ENCODE peak calls at places on chromosomes 16 and 17, in eight cellular contexts. F is D341Med; A is fibroblast of pulmonary artery; L is cardiac septum; S is NK-92 treated with Interleukin-12 subunit alpha and Interleukin-12 subunit beta, amount 100 ng/mL, for 24 hours; U is NCI-H2107; C is stomach; D is hypothalamus. J is an unnamed sample.

GRCh38 chr17:34990921-34991365 is 10.6 kb downstream of the LIG3 start:
- DNase-seq in S (peak), F (peak), D (no peak), C (peak), U (no peak), L (no peak), A (peak), J (peak)

GRCh38 chr17:70369296-70369855 is 200.0 kb downstream of the KCNJ2 start:
- DNase-seq in S (no peak), D (no peak), F (no peak), C (no peak), U (no peak), L (no peak), A (no peak), J (no peak)

GRCh38 chr16:14302031-14302398 is 230.9 kb downstream of the MRTFB start:
- DNase-seq in A (peak), F (peak), U (peak), S (no peak), D (no peak), L (no peak), C (peak), J (peak)

GRCh38 chr16:9850716-9851115 is 331.5 kb downstream of the GRIN2A start:
- DNase-seq in L (no peak), A (no peak), S (no peak), F (no peak), U (no peak), D (no peak), C (no peak), J (peak)

GRCh38 chr17:74404802-74405201 is 27.1 kb upstream of the GPRC5C start:
- DNase-seq in A (no peak), C (no peak), F (no peak), L (no peak), U (no peak), S (no peak), D (no peak), J (no peak)

GRCh38 chr16:65904361-65904760 is 462.1 kb upstream of the CDH5 start:
- DNase-seq in S (no peak), D (no peak), F (no peak), A (no peak), C (no peak), U (no peak), L (no peak), J (no peak)

GRCh38 chr17:7843536-7844291 is 9.7 kb downstream of the KDM6B start:
- DNase-seq in A (peak), U (peak), S (peak), L (peak), D (peak), C (peak), F (peak), J (peak)

GRCh38 chr17:44279586-44280344 is 11.8 kb upstream of the SLC4A1 start:
- DNase-seq in L (peak), S (peak), C (peak), D (peak), A (peak), U (no peak), F (no peak), J (no peak)

GRCh38 chr16:78689031-78689430 is 589.6 kb downstream of the WWOX start:
- DNase-seq in L (no peak), A (peak), C (no peak), S (no peak), U (no peak), D (no peak), F (no peak), J (no peak)

GRCh38 chr16:86732621-86733297 is 154.4 kb downstream of the FOXL1 start:
- DNase-seq in L (no peak), U (no peak), S (no peak), C (no peak), A (peak), D (no peak), F (no peak), J (no peak)

GRCh38 chr17:76155988-76156661 is 15.1 kb upstream of the FOXJ1 start:
- DNase-seq in A (no peak), C (no peak), S (no peak), F (no peak), D (no peak), L (no peak), U (no peak), J (peak)

GRCh38 chr17:15886221-15886620 is 58.7 kb upstream of the ADORA2B start:
- DNase-seq in S (no peak), A (no peak), U (no peak), F (no peak), L (no peak), D (no peak), C (no peak), J (no peak)

GRCh38 chr17:56185905-56186783 is 32.9 kb downstream of the ANKFN1 start:
- DNase-seq in S (no peak), C (no peak), F (no peak), L (no peak), U (no peak), A (peak), D (no peak), J (no peak)

GRCh38 chr16:177394-177822 is 928 bp downstream of the HBA1 start:
- DNase-seq in U (no peak), C (no peak), L (no peak), A (peak), S (no peak), D (no peak), F (no peak), J (peak)

GRCh38 chr17:17326275-17326875 is 23.2 kb downstream of the NT5M start:
- DNase-seq in A (no peak), F (no peak), U (no peak), D (no peak), L (no peak), C (no peak), S (no peak), J (no peak)

GRCh38 chr17:62219500-62219899 is 154.4 kb upstream of the MED13 start:
- DNase-seq in F (no peak), S (no peak), A (no peak), L (no peak), C (no peak), D (no peak), U (no peak), J (no peak)

GRCh38 chr17:79568661-79569060 is 42.2 kb downstream of the RBFOX3 start:
- DNase-seq in F (no peak), S (no peak), L (no peak), U (no peak), A (no peak), D (no peak), C (no peak), J (no peak)

GRCh38 chr16:69270395-69270794 is 40.8 kb upstream of the VPS4A start:
- DNase-seq in S (no peak), U (no peak), A (no peak), F (no peak), D (no peak), C (no peak), L (no peak), J (no peak)

GRCh38 chr17:61065263-61065773 is 334.3 kb upstream of the TBX2 start:
- DNase-seq in U (no peak), A (peak), F (no peak), C (no peak), S (no peak), D (no peak), L (no peak), J (no peak)

GRCh38 chr17:4319221-4319620 is 47.3 kb downstream of the UBE2G1 start:
- DNase-seq in F (no peak), L (no peak), U (no peak), D (no peak), A (no peak), C (no peak), S (no peak), J (no peak)

GRCh38 chr16:74271879-74272278 is 24.7 kb upstream of the PSMD7 start:
- DNase-seq in D (no peak), C (no peak), L (no peak), U (no peak), F (no peak), S (no peak), A (peak), J (no peak)

GRCh38 chr17:7560172-7561027 is 1.3 kb upstream of the SENP3 start:
- DNase-seq in A (peak), L (no peak), U (peak), S (no peak), D (no peak), C (peak), F (no peak), J (peak)

GRCh38 chr17:38746893-38747384 is 1.2 kb downstream of the PCGF2 start:
- DNase-seq in L (no peak), F (no peak), C (no peak), D (no peak), S (no peak), A (no peak), U (no peak), J (peak)

GRCh38 chr17:42900460-42901331 is at the start of gene G6PC1:
- DNase-seq in F (no peak), U (no peak), S (no peak), A (no peak), C (no peak), D (no peak), L (peak), J (no peak)

GRCh38 chr17:53092072-53092471 is 730.7 kb upstream of the KIF2B start:
- DNase-seq in S (no peak), C (no peak), F (no peak), A (no peak), D (no peak), U (no peak), L (no peak), J (no peak)

GRCh38 chr16:5064915-5065314 is 841 bp downstream of the C16orf89 start:
- DNase-seq in S (no peak), A (no peak), C (peak), D (no peak), U (no peak), L (no peak), F (no peak), J (no peak)

GRCh38 chr16:85162478-85163277 is 50.4 kb upstream of the CIBAR2 start:
- DNase-seq in S (no peak), A (peak), C (no peak), U (no peak), L (no peak), F (no peak), D (no peak), J (peak)

GRCh38 chr17:75854881-75855309 is 240 bp downstream of the WBP2 start:
- DNase-seq in U (no peak), A (no peak), D (no peak), F (no peak), S (peak), C (no peak), L (no peak), J (no peak)

GRCh38 chr16:57383276-57384247 is 11.3 kb downstream of the CX3CL1 start:
- DNase-seq in C (no peak), U (no peak), F (peak), A (peak), D (no peak), L (no peak), S (no peak), J (peak)

GRCh38 chr16:67939507-67940435 is 3.1 kb upstream of the PSMB10 start:
- DNase-seq in S (no peak), A (no peak), F (no peak), L (no peak), D (no peak), U (no peak), C (peak), J (no peak)

GRCh38 chr17:42288985-42289862 is 926 bp downstream of the STAT5A start:
- DNase-seq in D (no peak), A (no peak), L (peak), U (no peak), C (peak), S (no peak), F (peak), J (no peak)

GRCh38 chr17:45146616-45147101 is 1.6 kb upstream of the HEXIM1 start:
- DNase-seq in D (no peak), U (no peak), A (peak), L (no peak), C (peak), F (no peak), S (no peak), J (no peak)